ENCODE peak calls at places on chromosome 15, in ten cellular contexts. J is H7, Q is PC-3, R is ovary, P is AG10803, W is hippocampal formation, I is non-pigmented ciliary epithelial cell, H is WTC11, K is mucosa of descending colon, X is NCI-H1436. S is an unnamed sample.
A peak's percentile ranks its signal among the peaks of the same experiment; 100 is the strongest.

GRCh38 chr15:50107591-50108408 is 11.2 kb downstream of the ATP8B4 start:
- DNase-seq in J (no peak), Q (no peak), R (no peak), P (no peak), W (peak; percentile 31), I (no peak), H (no peak), K (no peak), X (no peak), S (no peak)

GRCh38 chr15:90413411-90414379 is 25.7 kb downstream of the IQGAP1 start:
- DNase-seq in J (no peak), Q (peak; percentile 35), R (no peak), P (peak; percentile 47), W (no peak), I (no peak), H (no peak), K (no peak), X (no peak), S (no peak)

GRCh38 chr15:63436872-63437375 is 55.3 kb upstream of the CA12 start:
- DNase-seq in J (no peak), Q (peak; percentile 34), R (peak; percentile 86), P (peak; percentile 79), W (peak; percentile 56), I (peak; percentile 48), H (no peak), K (peak; percentile 82), X (peak; percentile 73), S (peak; percentile 38)

GRCh38 chr15:27576576-27576975 is 522.5 kb downstream of the OCA2 start:
- DNase-seq in J (no peak), Q (no peak), R (no peak), P (no peak), W (no peak), I (no peak), H (no peak), K (no peak), X (no peak), S (peak; percentile 34)

GRCh38 chr15:43509923-43510229 is 7.5 kb upstream of the MAP1A start:
- DNase-seq in J (no peak), Q (no peak), R (no peak), P (no peak), W (no peak), I (no peak), H (no peak), K (no peak), X (no peak), S (no peak)

GRCh38 chr15:56040081-56041035 is 46.9 kb upstream of the NEDD4 start:
- DNase-seq in J (no peak), Q (peak; percentile 85), R (no peak), P (peak; percentile 93), W (no peak), I (peak; percentile 78), H (no peak), K (peak; percentile 9), X (peak; percentile 66), S (no peak)

GRCh38 chr15:89016549-89017041 is 71.7 kb upstream of the ABHD2 start:
- DNase-seq in J (no peak), Q (peak; percentile 86), R (no peak), P (peak; percentile 46), W (no peak), I (no peak), H (no peak), K (no peak), X (no peak), S (no peak)

GRCh38 chr15:39641187-39641889 is 60.5 kb downstream of the THBS1 start:
- DNase-seq in J (no peak), Q (peak; percentile 89), R (no peak), P (no peak), W (no peak), I (no peak), H (no peak), K (peak; percentile 86), X (no peak), S (no peak)

GRCh38 chr15:59524331-59524731 is 86.3 kb downstream of the FAM81A start:
- DNase-seq in J (no peak), Q (no peak), R (no peak), P (no peak), W (no peak), I (no peak), H (no peak), K (no peak), X (no peak), S (no peak)

GRCh38 chr15:57625703-57626448 is 34.2 kb downstream of the MYZAP start:
- DNase-seq in J (no peak), Q (no peak), R (no peak), P (no peak), W (no peak), I (no peak), H (no peak), K (no peak), X (no peak), S (no peak)

GRCh38 chr15:90001683-90002427 is 731 bp downstream of the ZNF710 start:
- DNase-seq in J (peak; percentile 94), Q (peak; percentile 43), R (peak; percentile 67), P (peak; percentile 56), W (no peak), I (no peak), H (peak; percentile 59), K (peak; percentile 77), X (peak; percentile 45), S (no peak)

S was measured in NCI-H748 treated with DMSO at 0.1 percent for 48 hours.